ENCODE peak calls at places on chromosomes 16 and 17, in five cellular contexts. C, Q, M, D and X are unnamed samples.

GRCh38 chr16:65125871-65126270 is 4.0 kb upstream of the CDH11 start:
- DNase-seq in Q (no peak), C (no peak), M (peak; percentile 39), D (peak; percentile 41), X (peak; percentile 29)

GRCh38 chr16:58024673-58025350 is 742 bp upstream of the MMP15 start:
- DNase-seq in C (no peak), M (no peak), D (no peak), Q (peak; percentile 29), X (peak; percentile 28)

GRCh38 chr16:1333149-1333812 is at the start of gene BAIAP3:
- DNase-seq in D (no peak), Q (peak; percentile 73), M (no peak), C (no peak), X (peak; percentile 74)

GRCh38 chr16:2936436-2937011 is 24.8 kb downstream of the FLYWCH1 start:
- DNase-seq in M (no peak), C (no peak), Q (no peak), D (no peak), X (no peak)

GRCh38 chr16:23509763-23510153 is 536 bp downstream of the GGA2 start:
- DNase-seq in C (no peak), D (peak; percentile 33), Q (no peak), M (no peak), X (peak; percentile 66)

GRCh38 chr16:2969545-2970521 is 685 bp downstream of the PAQR4 start:
- DNase-seq in M (no peak), Q (peak; percentile 91), C (no peak), D (peak; percentile 41), X (peak; percentile 59)

GRCh38 chr16:86664518-86665318 is 86.4 kb downstream of the FOXL1 start:
- DNase-seq in M (no peak), C (peak; percentile 77), D (peak; percentile 98), Q (peak; percentile 65), X (peak; percentile 83)

GRCh38 chr16:88770459-88771293 is 14.3 kb downstream of the PIEZO1 start:
- DNase-seq in D (peak; percentile 88), Q (no peak), M (no peak), C (no peak), X (peak; percentile 62)

GRCh38 chr17:36591434-36592315 is at the start of gene DHRS11:
- DNase-seq in Q (peak; percentile 88), D (peak; percentile 64), M (peak; percentile 80), C (peak; percentile 90), X (peak; percentile 91)

GRCh38 chr16:66706506-66706880 is 9.9 kb upstream of the CMTM4 start:
- DNase-seq in Q (no peak), M (no peak), C (no peak), D (no peak), X (no peak)

GRCh38 chr17:63941162-63941561 is 9.0 kb upstream of the CD79B start:
- DNase-seq in D (no peak), Q (no peak), M (no peak), C (no peak), X (no peak)

GRCh38 chr16:28186752-28187151 is 25.0 kb downstream of the XPO6 start:
- DNase-seq in C (no peak), Q (no peak), D (peak; percentile 49), M (no peak), X (peak; percentile 39)

GRCh38 chr16:66510711-66511614 is 39.0 kb downstream of the TK2 start:
- DNase-seq in C (peak; percentile 81), Q (no peak), D (peak; percentile 30), M (peak; percentile 77), X (peak; percentile 27)

GRCh38 chr17:59369026-59369724 is 37.7 kb downstream of the YPEL2 start:
- DNase-seq in C (no peak), M (no peak), Q (no peak), D (peak; percentile 78), X (no peak)

GRCh38 chr17:44221862-44222111 is 2.3 kb upstream of the UBTF start:
- DNase-seq in Q (peak; percentile 48), M (no peak), C (peak; percentile 74), D (no peak), X (no peak)

GRCh38 chr17:76967762-76968161 is 99.6 kb downstream of the MGAT5B start:
- DNase-seq in D (no peak), Q (no peak), M (no peak), C (no peak), X (no peak)

GRCh38 chr16:84501077-84501735 is 3.3 kb downstream of the MEAK7 start:
- DNase-seq in M (no peak), D (peak; percentile 67), C (peak; percentile 61), Q (no peak), X (no peak)

GRCh38 chr16:53150769-53151168 is 96.0 kb downstream of the CHD9 start:
- DNase-seq in M (no peak), Q (no peak), C (no peak), D (no peak), X (no peak)

GRCh38 chr17:10394201-10394887 is 21.5 kb upstream of the MYH13 start:
- DNase-seq in D (no peak), M (no peak), Q (no peak), C (no peak), X (no peak)

GRCh38 chr17:77742579-77742978 is 215.9 kb upstream of the TNRC6C start:
- DNase-seq in M (no peak), D (no peak), Q (no peak), C (peak; percentile 31), X (no peak)

GRCh38 chr16:57677622-57678369 is 9.7 kb downstream of the ADGRG3 start:
- DNase-seq in C (no peak), M (no peak), D (no peak), Q (no peak), X (no peak)

GRCh38 chr17:75832164-75832651 is 12.0 kb downstream of the UNC13D start:
- DNase-seq in D (peak; percentile 89), Q (no peak), M (no peak), C (no peak), X (no peak)

GRCh38 chr17:77772461-77772897 is 186.0 kb upstream of the TNRC6C start:
- DNase-seq in C (peak; percentile 75), D (peak; percentile 79), M (no peak), Q (peak; percentile 66), X (no peak)

DNA sequence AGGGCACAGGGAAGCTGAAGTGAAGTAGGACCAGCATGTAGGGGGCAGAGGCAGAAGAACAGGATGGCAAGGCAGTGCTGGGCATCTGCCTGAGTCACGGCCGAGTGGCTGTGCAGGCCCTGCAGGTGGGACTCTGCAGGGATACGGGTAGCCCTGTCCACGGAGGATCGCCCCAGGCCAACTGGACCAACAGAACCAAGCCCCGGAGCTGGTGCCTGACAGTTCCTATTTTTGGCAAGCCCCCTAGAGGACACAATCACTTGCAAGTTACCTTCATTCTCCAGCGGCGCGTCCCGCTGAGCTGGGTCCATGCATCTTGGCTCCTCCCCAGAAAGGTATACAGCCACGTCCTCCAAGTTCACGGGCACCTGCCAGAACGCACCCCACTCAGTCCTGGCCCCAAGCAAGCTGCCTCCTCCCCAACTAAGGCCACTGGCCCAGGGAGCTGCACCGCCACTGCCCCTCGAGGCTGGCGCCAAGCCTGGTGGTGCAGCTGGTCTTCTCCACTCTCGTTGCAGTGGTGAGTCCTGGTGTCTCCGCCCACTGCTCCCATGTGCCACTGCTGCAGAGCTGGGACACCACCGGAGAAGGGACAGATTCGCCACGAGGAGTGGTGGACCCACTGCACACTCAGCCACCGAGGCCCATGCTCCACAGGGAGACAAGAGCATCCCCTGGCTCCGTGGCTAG is 6.6 kb downstream of the ZNF500 start:
- DNase-seq in M (no peak), Q (no peak), D (no peak), C (no peak), X (no peak)
- H3K36me3 ChIP-seq in M (no peaks in the 10 kb centered on the region), Q (peaks cover 84% of the 10 kb centered on the region), D (peaks cover 20% of the 10 kb centered on the region), C (peaks cover 58% of the 10 kb centered on the region), X (peaks cover 75% of the 10 kb centered on the region)

GRCh38 chr16:30767767-30768465 is 5.8 kb downstream of the RNF40 start:
- DNase-seq in D (no peak), C (no peak), Q (no peak), M (no peak), X (no peak)
- H3K4me1 ChIP-seq in D (peaks cover 6% of the 10 kb centered on the region), C (peaks cover 20% of the 10 kb centered on the region), Q (peaks cover 7% of the 10 kb centered on the region), M (no peaks in the 10 kb centered on the region), X (peaks cover 10% of the 10 kb centered on the region)

GRCh38 chr17:80393491-80393890 is 21.5 kb upstream of the ENDOV start:
- DNase-seq in D (no peak), C (no peak), Q (no peak), M (no peak), X (no peak)

GRCh38 chr17:80396680-80397387 is 18.1 kb upstream of the ENDOV start:
- DNase-seq in M (no peak), D (no peak), Q (no peak), C (no peak), X (no peak)

GRCh38 chr17:80395402-80396151 is 19.4 kb upstream of the ENDOV start:
- DNase-seq in Q (no peak), D (peak; percentile 10), C (no peak), M (no peak), X (no peak)

GRCh38 chr17:80393961-80394360 is 21.0 kb upstream of the ENDOV start:
- DNase-seq in Q (no peak), M (no peak), D (no peak), C (no peak), X (no peak)

GRCh38 chr17:80394629-80395216 is 20.2 kb upstream of the ENDOV start:
- DNase-seq in Q (no peak), M (no peak), D (no peak), C (no peak), X (no peak)
- H3K4me3 ChIP-seq in Q (no peak overlapping the region), M (no peak overlapping the region), D (no peak overlapping the region), C (no peak overlapping the region), X (no peak overlapping the region)

DNA sequence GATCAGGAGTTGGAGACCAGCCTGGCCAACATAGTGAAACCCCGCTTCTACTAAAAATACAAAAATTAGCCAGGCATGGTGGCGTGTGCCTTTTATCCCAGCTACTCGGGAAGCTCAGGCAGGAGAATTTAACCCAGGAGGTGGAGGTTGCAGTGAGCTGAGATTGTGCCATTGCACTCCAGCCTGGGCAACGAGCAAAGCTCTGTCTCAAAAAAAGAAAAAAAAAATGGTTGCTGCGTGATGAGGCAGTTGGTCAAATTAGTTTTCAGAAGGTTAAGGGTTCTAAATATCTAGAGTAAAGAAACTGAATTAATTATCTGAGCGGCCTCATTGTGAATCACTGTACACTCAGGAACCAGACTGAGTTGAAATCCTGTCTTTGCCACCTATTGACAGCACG is 3.5 kb upstream of the CD68 start:
- DNase-seq in M (no peak), D (no peak), Q (no peak), C (no peak), X (no peak)
- H3K36me3 ChIP-seq in M (no peaks in the 10 kb centered on the region), D (peaks cover 52% of the 10 kb centered on the region), Q (peaks cover 68% of the 10 kb centered on the region), C (peaks cover 46% of the 10 kb centered on the region), X (peaks cover 57% of the 10 kb centered on the region)

GRCh38 chr17:19364699-19365498 is 2.4 kb upstream of the B9D1 start:
- DNase-seq in Q (no peak), C (no peak), M (no peak), D (peak; percentile 57), X (peak; percentile 53)
- H3K4me1 ChIP-seq in Q (peaks cover 10% of the 10 kb centered on the region), C (peaks cover 23% of the 10 kb centered on the region), M (peaks cover 2% of the 10 kb centered on the region), D (peaks cover 12% of the 10 kb centered on the region), X (peaks cover 18% of the 10 kb centered on the region)

GRCh38 chr17:58192612-58193011 is at the start of gene EPX:
- DNase-seq in Q (no peak), C (no peak), D (no peak), M (no peak), X (no peak)
- H3K4me3 ChIP-seq in Q (no peak within 1 kb of the TSS), C (no peak within 1 kb of the TSS), D (no peak within 1 kb of the TSS), M (no peak within 1 kb of the TSS), X (no peak within 1 kb of the TSS)